ENCODE peak calls at places on chromosomes 7 and 10, in seven cellular contexts. One of them, this sample, is unnamed.

GRCh38 chr10:93277360-93277759 is 203.7 kb downstream of the CYP26A1 start:
- DNase-seq in spleen: no peak
- DNase-seq in prostate gland: no peak
- DNase-seq in transverse colon: no peak
- DNase-seq in K562: no peak
- DNase-seq in sigmoid colon: no peak
- DNase-seq in GM23338: no peak
- DNase-seq in this sample: no peak

GRCh38 chr7:51481421-51481820 is 164.8 kb upstream of the COBL start:
- DNase-seq in prostate gland: no peak
- DNase-seq in K562: no peak
- DNase-seq in transverse colon: no peak
- DNase-seq in sigmoid colon: no peak
- DNase-seq in GM23338: no peak
- DNase-seq in spleen: no peak
- DNase-seq in this sample: no peak

GRCh38 chr7:131095346-131095745 is 232.3 kb upstream of the MKLN1 start:
- DNase-seq in transverse colon: no peak
- DNase-seq in prostate gland: no peak
- DNase-seq in K562: no peak
- DNase-seq in spleen: no peak
- DNase-seq in sigmoid colon: no peak
- DNase-seq in GM23338: no peak
- DNase-seq in this sample: no peak

GRCh38 chr10:80173441-80173840 is 31.9 kb downstream of the ANXA11 start:
- DNase-seq in sigmoid colon: peak; percentile 63
- DNase-seq in GM23338: no peak
- DNase-seq in prostate gland: peak; percentile 15
- DNase-seq in K562: no peak
- DNase-seq in transverse colon: no peak
- DNase-seq in spleen: peak; percentile 50
- DNase-seq in this sample: no peak

GRCh38 chr10:32949221-32949678 is 8.8 kb downstream of the ITGB1 start:
- DNase-seq in GM23338: no peak
- DNase-seq in spleen: no peak
- DNase-seq in K562: no peak
- DNase-seq in transverse colon: no peak
- DNase-seq in prostate gland: no peak
- DNase-seq in sigmoid colon: no peak
- DNase-seq in this sample: no peak

GRCh38 chr10:96345250-96345649 is 13.6 kb downstream of the OPALIN start:
- DNase-seq in spleen: no peak
- DNase-seq in GM23338: peak; percentile 38
- DNase-seq in transverse colon: no peak
- DNase-seq in sigmoid colon: no peak
- DNase-seq in K562: no peak
- DNase-seq in prostate gland: no peak
- DNase-seq in this sample: no peak

GRCh38 chr10:123136221-123136805 is 543 bp downstream of the HMX3 start:
- DNase-seq in transverse colon: no peak
- DNase-seq in K562: peak; percentile 34
- DNase-seq in GM23338: peak; percentile 22
- DNase-seq in sigmoid colon: no peak
- DNase-seq in spleen: no peak
- DNase-seq in prostate gland: no peak
- DNase-seq in this sample: no peak

GRCh38 chr7:44223362-44224114 is 22.8 kb downstream of the YKT6 start:
- DNase-seq in GM23338: no peak
- DNase-seq in prostate gland: no peak
- DNase-seq in sigmoid colon: peak; percentile 48
- DNase-seq in transverse colon: no peak
- DNase-seq in K562: no peak
- DNase-seq in spleen: peak; percentile 41
- DNase-seq in this sample: no peak

GRCh38 chr7:50663396-50664102 is 98.3 kb upstream of the DDC start:
- DNase-seq in sigmoid colon: no peak
- DNase-seq in K562: no peak
- DNase-seq in GM23338: no peak
- DNase-seq in prostate gland: peak; percentile 32
- DNase-seq in spleen: no peak
- DNase-seq in transverse colon: no peak
- DNase-seq in this sample: peak; percentile 72

GRCh38 chr7:16812542-16813231 is 7.9 kb upstream of the AGR2 start:
- DNase-seq in prostate gland: no peak
- DNase-seq in GM23338: no peak
- DNase-seq in spleen: no peak
- DNase-seq in K562: no peak
- DNase-seq in transverse colon: no peak
- DNase-seq in sigmoid colon: no peak
- DNase-seq in this sample: no peak

GRCh38 chr7:48759431-48760080 is 164.8 kb upstream of the CDC14C start:
- DNase-seq in K562: no peak
- DNase-seq in transverse colon: no peak
- DNase-seq in sigmoid colon: no peak
- DNase-seq in prostate gland: no peak
- DNase-seq in spleen: no peak
- DNase-seq in GM23338: no peak
- DNase-seq in this sample: no peak
- TF ChIP-seq POLR2AphosphoS5 in K562: no peak
- TF ChIP-seq POLR2AphosphoS5 in transverse colon: no peak
- TF ChIP-seq POLR2AphosphoS5 in sigmoid colon: no peak
- TF ChIP-seq POLR2AphosphoS5 in prostate gland: no peak
- TF ChIP-seq POLR2AphosphoS5 in spleen: no peak
- TF ChIP-seq POLR2AphosphoS5 in GM23338: no peak
- TF ChIP-seq POLR2AphosphoS5 in this sample: no peak

GRCh38 chr10:63700935-63701263 is 179.7 kb downstream of the REEP3 start:
- DNase-seq in GM23338: no peak
- DNase-seq in sigmoid colon: no peak
- DNase-seq in K562: no peak
- DNase-seq in prostate gland: no peak
- DNase-seq in spleen: no peak
- DNase-seq in transverse colon: no peak
- DNase-seq in this sample: no peak

GRCh38 chr10:63703113-63703670 is 182.0 kb downstream of the REEP3 start:
- DNase-seq in K562: peak; percentile 48
- DNase-seq in sigmoid colon: no peak
- DNase-seq in GM23338: peak; percentile 15
- DNase-seq in spleen: no peak
- DNase-seq in prostate gland: no peak
- DNase-seq in transverse colon: no peak
- DNase-seq in this sample: no peak

GRCh38 chr10:63700209-63700934 is 179.2 kb downstream of the REEP3 start:
- DNase-seq in sigmoid colon: no peak
- DNase-seq in spleen: no peak
- DNase-seq in GM23338: no peak
- DNase-seq in prostate gland: no peak
- DNase-seq in K562: no peak
- DNase-seq in transverse colon: no peak
- DNase-seq in this sample: no peak

GRCh38 chr10:63702107-63702506 is 180.9 kb downstream of the REEP3 start:
- DNase-seq in transverse colon: no peak
- DNase-seq in sigmoid colon: no peak
- DNase-seq in spleen: no peak
- DNase-seq in prostate gland: no peak
- DNase-seq in K562: no peak
- DNase-seq in GM23338: no peak
- DNase-seq in this sample: no peak

DNA sequence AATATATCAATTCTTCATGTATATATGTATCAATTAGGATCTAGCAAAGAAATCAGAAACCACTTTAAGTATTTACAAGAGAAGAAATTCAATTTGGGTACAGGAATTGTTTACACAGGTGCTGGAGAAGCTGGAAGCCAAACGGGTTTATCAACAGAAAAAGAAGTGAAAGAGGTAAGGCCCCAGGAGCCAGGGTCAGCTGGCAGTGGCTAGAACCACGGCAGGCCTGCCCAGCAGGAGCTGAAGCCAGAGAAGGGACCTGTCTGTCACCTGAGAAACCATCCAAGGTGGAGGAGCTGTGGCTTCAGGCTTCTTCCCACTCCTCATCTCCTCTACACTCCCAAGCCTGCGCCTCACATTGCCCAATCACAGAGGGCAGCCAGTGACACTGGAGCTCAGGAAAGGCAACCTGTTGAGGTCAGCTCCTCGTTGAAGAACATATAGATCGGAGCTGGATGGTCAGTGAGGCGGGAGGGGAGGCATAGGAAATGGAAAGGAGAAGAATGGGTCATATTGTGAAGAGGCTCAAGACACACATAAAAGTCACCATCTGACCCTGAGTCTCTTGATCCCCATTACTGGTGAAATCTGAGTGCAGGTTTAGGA is 182.6 kb downstream of the REEP3 start:
- DNase-seq in transverse colon: no peak
- DNase-seq in prostate gland: no peak
- DNase-seq in sigmoid colon: no peak
- DNase-seq in K562: no peak
- DNase-seq in spleen: no peak
- DNase-seq in GM23338: no peak
- DNase-seq in this sample: no peak
- H3K4me1 ChIP-seq in transverse colon: peaks cover 19% of the 10 kb centered on the region
- H3K4me1 ChIP-seq in prostate gland: peaks cover 13% of the 10 kb centered on the region
- H3K4me1 ChIP-seq in sigmoid colon: peaks cover 46% of the 10 kb centered on the region
- H3K4me1 ChIP-seq in K562: peaks cover 5% of the 10 kb centered on the region
- H3K4me1 ChIP-seq in spleen: peaks cover 15% of the 10 kb centered on the region
- H3K4me1 ChIP-seq in GM23338: peaks cover 15% of the 10 kb centered on the region
- H3K4me1 ChIP-seq in this sample: no peaks in the 10 kb centered on the region

GRCh38 chr10:95262763-95263518 is 27.9 kb downstream of the PDLIM1 start:
- DNase-seq in sigmoid colon: no peak
- DNase-seq in K562: no peak
- DNase-seq in transverse colon: no peak
- DNase-seq in GM23338: no peak
- DNase-seq in spleen: no peak
- DNase-seq in prostate gland: no peak
- DNase-seq in this sample: no peak
- H3K4me3 ChIP-seq in sigmoid colon: no peak overlapping the region
- H3K4me3 ChIP-seq in K562: no peak overlapping the region
- H3K4me3 ChIP-seq in transverse colon: no peak overlapping the region
- H3K4me3 ChIP-seq in GM23338: no peak overlapping the region
- H3K4me3 ChIP-seq in spleen: no peak overlapping the region
- H3K4me3 ChIP-seq in prostate gland: no peak overlapping the region
- H3K4me3 ChIP-seq in this sample: no peak overlapping the region

GRCh38 chr7:47570649-47571050 is 11.3 kb downstream of the TNS3 start:
- DNase-seq in K562: no peak
- DNase-seq in spleen: no peak
- DNase-seq in prostate gland: no peak
- DNase-seq in sigmoid colon: peak; percentile 88
- DNase-seq in GM23338: no peak
- DNase-seq in transverse colon: no peak
- DNase-seq in this sample: no peak
- TF ChIP-seq POLR2AphosphoS5 in K562: no peak
- TF ChIP-seq POLR2AphosphoS5 in spleen: no peak
- TF ChIP-seq POLR2AphosphoS5 in prostate gland: no peak
- TF ChIP-seq POLR2AphosphoS5 in sigmoid colon: no peak
- TF ChIP-seq POLR2AphosphoS5 in GM23338: no peak
- TF ChIP-seq POLR2AphosphoS5 in transverse colon: no peak
- TF ChIP-seq POLR2AphosphoS5 in this sample: no peak

GRCh38 chr7:151684408-151685175 is 164.9 kb upstream of the RHEB start:
- DNase-seq in GM23338: no peak
- DNase-seq in transverse colon: no peak
- DNase-seq in prostate gland: no peak
- DNase-seq in K562: no peak
- DNase-seq in spleen: no peak
- DNase-seq in sigmoid colon: peak; percentile 59
- DNase-seq in this sample: no peak

GRCh38 chr7:151686016-151686766 is 166.5 kb upstream of the RHEB start:
- DNase-seq in spleen: no peak
- DNase-seq in transverse colon: no peak
- DNase-seq in GM23338: no peak
- DNase-seq in sigmoid colon: peak; percentile 62
- DNase-seq in prostate gland: no peak
- DNase-seq in K562: no peak
- DNase-seq in this sample: no peak

GRCh38 chr7:151688236-151688780 is 168.6 kb upstream of the RHEB start:
- DNase-seq in sigmoid colon: peak; percentile 45
- DNase-seq in transverse colon: no peak
- DNase-seq in prostate gland: no peak
- DNase-seq in GM23338: no peak
- DNase-seq in spleen: peak; percentile 48
- DNase-seq in K562: no peak
- DNase-seq in this sample: no peak

GRCh38 chr7:151687523-151688235 is 168.0 kb upstream of the RHEB start:
- DNase-seq in K562: peak; percentile 67
- DNase-seq in GM23338: peak; percentile 84
- DNase-seq in prostate gland: no peak
- DNase-seq in transverse colon: peak; percentile 51
- DNase-seq in spleen: no peak
- DNase-seq in sigmoid colon: peak; percentile 88
- DNase-seq in this sample: peak; percentile 79

GRCh38 chr7:151686826-151687225 is 167.1 kb upstream of the RHEB start:
- DNase-seq in prostate gland: no peak
- DNase-seq in transverse colon: no peak
- DNase-seq in GM23338: no peak
- DNase-seq in sigmoid colon: no peak
- DNase-seq in spleen: no peak
- DNase-seq in K562: no peak
- DNase-seq in this sample: no peak
- H3K4me1 ChIP-seq in prostate gland: no peaks in the 10 kb centered on the region
- H3K4me1 ChIP-seq in transverse colon: no peaks in the 10 kb centered on the region
- H3K4me1 ChIP-seq in GM23338: peaks cover 7% of the 10 kb centered on the region
- H3K4me1 ChIP-seq in sigmoid colon: peaks cover 23% of the 10 kb centered on the region
- H3K4me1 ChIP-seq in spleen: no peaks in the 10 kb centered on the region
- H3K4me1 ChIP-seq in K562: peaks cover 11% of the 10 kb centered on the region
- H3K4me1 ChIP-seq in this sample: no peaks in the 10 kb centered on the region

This sample was measured in breast epithelium.